ENCODE peak calls at places on chromosome 10, in four cellular contexts. N, Y, M and P are unnamed samples.

GRCh38 chr10:23194471-23194965 is 2.4 kb downstream of the PTF1A start:
- DNase-seq in N (no peak), Y (no peak), M (no peak), P (no peak)

GRCh38 chr10:15385552-15386455 is 14.7 kb upstream of the FAM171A1 start:
- DNase-seq in N (no peak), Y (no peak), M (no peak), P (no peak)

GRCh38 chr10:16436367-16436757 is 448 bp upstream of the PTER start:
- DNase-seq in N (no peak), Y (no peak), M (no peak), P (no peak)

GRCh38 chr10:28983799-28984198 is 305.1 kb upstream of the LYZL1 start:
- DNase-seq in N (no peak), Y (no peak), M (no peak), P (peak)

GRCh38 chr10:127755758-127756157 is 18.8 kb downstream of the FOXI2 start:
- DNase-seq in N (no peak), Y (no peak), M (peak), P (no peak)

GRCh38 chr10:65501259-65501658 is 1424.6 kb upstream of the LRRTM3 start:
- DNase-seq in N (no peak), Y (no peak), M (no peak), P (no peak)

GRCh38 chr10:43351301-43351700 is 20.1 kb upstream of the FXYD4 start:
- DNase-seq in N (no peak), Y (no peak), M (peak), P (no peak)

GRCh38 chr10:24034571-24034970 is 174.4 kb upstream of the KIAA1217 start:
- DNase-seq in N (no peak), Y (no peak), M (no peak), P (no peak)

GRCh38 chr10:116138897-116139296 is 134.1 kb downstream of the GFRA1 start:
- DNase-seq in N (no peak), Y (no peak), M (no peak), P (no peak)